ENCODE peak calls at places on chromosomes 13 and 19, in five cellular contexts. O is gastrocnemius medialis, J is testis, X is A549, I is mammary epithelial cell. F is an unnamed sample.

GRCh38 chr13:51865838-51866237 is 4.1 kb downstream of the CCDC70 start:
- DNase-seq in O (no peak), J (no peak), I (no peak), X (no peak), F (no peak)

GRCh38 chr19:38056646-38057045 is 149.6 kb downstream of the SIPA1L3 start:
- DNase-seq in J (no peak), X (no peak), O (no peak), I (no peak), F (no peak)

GRCh38 chr13:61414686-61415664 is 674 bp downstream of the PCDH20 start:
- DNase-seq in I (peak), X (no peak), O (no peak), J (peak), F (peak)

GRCh38 chr19:19406878-19407639 is 1.6 kb downstream of the GATAD2A start:
- DNase-seq in O (peak), J (peak), X (no peak), I (peak), F (peak)

GRCh38 chr19:18408053-18408476 is 10.6 kb upstream of the LRRC25 start:
- DNase-seq in J (no peak), X (no peak), I (no peak), O (no peak), F (no peak)

GRCh38 chr13:23658929-23659541 is 88.8 kb downstream of the TNFRSF19 start:
- DNase-seq in O (peak), I (no peak), X (no peak), J (peak), F (peak)

GRCh38 chr13:87274209-87274819 is 396.9 kb upstream of the SLITRK5 start:
- DNase-seq in J (peak), X (no peak), O (no peak), I (peak), F (no peak)

GRCh38 chr13:26300140-26300539 is 46.2 kb downstream of the CDK8 start:
- DNase-seq in O (no peak), I (peak), J (no peak), X (no peak), F (no peak)

GRCh38 chr19:42563352-42564210 is 31.1 kb downstream of the CEACAM8 start:
- DNase-seq in O (no peak), I (peak), J (peak), X (peak), F (peak)

GRCh38 chr13:30796833-30797601 is 61.7 kb downstream of the ALOX5AP start:
- DNase-seq in O (no peak), I (peak), X (no peak), J (no peak), F (no peak)

GRCh38 chr13:51534075-51534817 is 50.0 kb upstream of the WDFY2 start:
- DNase-seq in I (peak), X (no peak), J (no peak), O (peak), F (peak)

GRCh38 chr19:15450528-15450890 is 753 bp upstream of the WIZ start:
- DNase-seq in O (no peak), J (no peak), X (no peak), I (no peak), F (no peak)

GRCh38 chr19:15449620-15450527 is at the start of gene WIZ:
- DNase-seq in O (peak), I (peak), J (peak), X (peak), F (peak)

GRCh38 chr19:15447057-15447456 is 2.7 kb downstream of the WIZ start:
- DNase-seq in J (no peak), O (peak), I (no peak), X (no peak), F (no peak)

GRCh38 chr19:15448014-15448777 is 1.6 kb downstream of the WIZ start:
- DNase-seq in I (no peak), X (no peak), J (no peak), O (peak), F (no peak)

DNA sequence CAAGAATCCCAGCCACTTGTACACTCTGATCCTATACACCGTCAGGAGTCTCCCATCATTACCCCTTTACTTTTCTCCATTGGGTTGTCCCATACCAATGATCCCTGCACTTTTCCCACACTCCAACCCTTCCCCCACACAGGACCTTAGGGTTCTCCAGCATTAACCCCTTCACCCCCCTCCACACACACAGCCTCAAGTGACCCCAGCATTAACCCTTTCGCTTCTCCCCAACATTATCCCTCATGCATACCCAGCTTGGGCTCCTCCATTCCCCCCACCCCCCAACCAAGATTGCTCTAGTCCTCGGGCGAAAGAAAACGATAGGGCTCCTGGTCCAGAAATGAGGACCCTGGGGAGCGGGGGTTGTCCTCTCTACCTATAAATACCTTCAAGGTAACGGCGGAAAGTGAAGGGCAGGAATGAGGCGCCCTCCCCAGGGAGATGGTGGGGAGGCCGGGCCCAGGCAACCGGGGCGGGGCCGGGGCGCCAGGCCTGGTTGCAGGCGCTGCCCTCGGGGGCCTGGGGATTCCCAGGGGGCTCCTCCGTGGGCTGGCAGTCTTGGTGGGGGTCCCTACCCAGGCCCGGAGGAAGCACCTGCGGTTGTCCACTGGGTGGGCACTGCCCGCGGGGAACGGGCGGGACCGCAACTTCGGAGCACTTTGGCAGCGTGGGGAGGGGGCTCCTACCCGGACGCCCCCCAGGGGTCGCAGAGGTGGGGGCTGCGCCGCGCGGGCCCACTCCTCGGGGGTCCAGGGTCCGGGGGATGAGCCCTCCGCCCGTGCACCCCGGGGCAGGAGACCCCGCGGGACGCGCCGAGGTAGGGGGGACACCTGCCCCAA is 757 bp downstream of the WIZ start:
- DNase-seq in I (no peak), O (peak), J (no peak), X (peak), F (peak)
- H3K4me3 ChIP-seq in I (peak), O (peak), J (peak), X (peak), F (peak)

GRCh38 chr13:20230913-20231838 is 943 bp downstream of the GJB6 start:
- DNase-seq in O (no peak), X (no peak), I (no peak), J (no peak), F (no peak)
- H3K4me3 ChIP-seq in O (peak), X (peak), I (peak), J (peak), F (no peak)

GRCh38 chr13:42276683-42277082 is 4.7 kb downstream of the AKAP11 start:
- DNase-seq in O (no peak), X (no peak), I (no peak), J (no peak), F (no peak)
- H3K4me3 ChIP-seq in O (no peak), X (no peak), I (no peak), J (no peak), F (no peak)

DNA sequence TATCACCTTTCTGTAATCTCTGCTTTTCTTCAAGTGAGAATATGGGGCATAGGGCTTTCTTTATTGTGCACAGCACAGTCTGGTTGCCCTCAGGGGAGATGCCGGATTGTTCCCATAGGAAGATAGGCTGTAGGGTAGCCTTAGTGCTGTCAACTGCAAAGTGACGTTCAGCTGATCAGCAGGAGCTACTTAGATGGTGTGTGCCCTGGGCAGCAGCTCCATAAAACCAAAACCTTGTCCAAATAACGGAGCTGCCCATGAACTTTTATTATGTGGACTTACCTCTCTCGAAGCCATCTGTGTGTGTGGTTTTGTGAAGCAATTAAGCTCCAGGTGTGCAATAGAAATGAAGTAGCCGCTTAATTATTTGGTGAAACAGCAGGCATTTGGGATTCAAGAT is 120.0 kb upstream of the RNF113B start:
- DNase-seq in J (no peak), X (no peak), O (no peak), I (no peak), F (no peak)
- H3K4me3 ChIP-seq in J (no peak), X (no peak), O (no peak), I (no peak), F (no peak)

GRCh38 chr13:110266431-110266809 is 40.5 kb downstream of the COL4A1 start:
- DNase-seq in O (no peak), J (no peak), I (no peak), X (no peak), F (no peak)
- H3K4me3 ChIP-seq in O (peak), J (no peak), I (peak), X (no peak), F (no peak)

DNA sequence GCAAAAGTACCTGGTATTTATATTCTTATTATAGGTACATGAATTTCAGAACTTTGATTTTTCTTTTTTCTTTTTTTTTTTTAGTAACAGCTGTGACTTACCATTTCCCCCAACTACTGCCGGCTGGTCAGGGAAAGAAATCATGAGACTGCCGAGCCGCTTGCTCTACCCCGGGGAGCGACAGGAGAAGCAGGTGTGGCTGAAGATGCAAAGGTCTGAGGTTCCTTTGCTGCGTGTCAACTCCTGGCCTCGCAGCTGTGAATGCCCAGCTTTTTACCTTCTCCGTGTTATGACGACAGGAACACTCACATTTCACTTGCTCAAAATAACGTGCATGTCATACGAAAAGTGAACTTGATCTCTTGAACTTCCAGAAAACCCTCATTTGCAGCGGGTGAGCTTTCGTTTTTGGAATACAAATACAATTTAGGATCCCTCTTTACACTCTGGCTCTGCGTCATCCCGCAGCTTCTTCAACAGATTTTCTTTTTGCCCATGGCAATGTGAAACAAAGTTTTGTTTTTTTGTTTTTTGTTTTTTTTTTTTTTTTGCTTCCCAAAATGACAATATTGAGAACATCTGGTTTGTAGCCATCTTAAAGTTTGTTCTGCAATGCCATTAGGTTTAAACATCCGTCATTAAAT is 117.9 kb downstream of the EFNB2 start:
- DNase-seq in X (no peak), I (no peak), O (no peak), J (no peak), F (no peak)
- H3K4me3 ChIP-seq in X (no peak), I (no peak), O (peak), J (no peak), F (no peak)

GRCh38 chr13:94968040-94968756 is 255.9 kb upstream of the SOX21 start:
- DNase-seq in I (no peak), O (no peak), X (peak), J (no peak), F (no peak)
- H3K4me3 ChIP-seq in I (peak), O (peak), X (peak), J (peak), F (peak)

DNA sequence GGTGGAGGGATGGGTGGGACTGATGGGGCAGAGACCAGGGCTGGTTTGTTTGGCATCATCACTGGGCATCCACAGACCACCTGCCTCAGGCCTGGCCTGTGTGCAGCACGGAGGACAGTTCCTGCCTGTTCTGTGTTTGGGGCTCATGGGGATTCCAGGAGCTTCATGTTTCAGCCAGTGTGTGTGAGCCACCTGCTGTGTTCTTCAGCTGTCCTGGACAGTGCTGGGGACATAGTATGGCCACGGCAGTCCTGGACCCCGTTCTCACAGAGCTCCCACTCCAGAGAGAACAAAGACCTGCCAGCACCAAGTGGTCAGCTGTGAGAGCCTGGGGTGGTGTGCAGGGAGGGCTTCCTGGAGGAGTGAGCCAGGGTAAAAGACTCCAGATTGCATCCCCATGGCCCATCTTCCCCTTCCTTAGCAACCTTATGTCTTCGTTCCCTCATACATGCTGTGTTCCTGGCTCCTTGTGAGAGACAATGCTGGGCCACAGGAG is 2.0 kb upstream of the CCDC97 start:
- DNase-seq in J (no peak), I (no peak), X (no peak), O (no peak), F (no peak)
- H3K4me3 ChIP-seq in J (no peak), I (no peak), X (no peak), O (no peak), F (no peak)

DNA sequence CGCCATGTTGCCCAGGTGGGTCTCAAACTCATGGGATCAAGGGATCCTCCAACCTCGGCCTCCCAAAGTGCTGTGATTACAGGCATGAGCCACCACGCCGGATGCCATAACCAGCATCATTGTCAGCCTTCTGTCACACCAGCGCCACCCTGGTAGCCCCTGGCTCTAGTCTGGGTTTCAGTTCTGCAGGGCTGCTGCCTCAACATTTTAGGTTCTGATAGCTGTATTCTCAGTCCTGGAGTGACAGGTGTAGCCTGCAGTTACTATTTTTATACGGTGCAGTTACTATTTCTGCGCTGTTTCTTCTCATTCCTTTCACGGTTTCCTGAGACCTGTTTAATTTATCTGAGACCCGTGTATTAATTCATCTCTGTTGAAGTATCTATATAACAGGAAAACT is 57.1 kb downstream of the TRPM4 start:
- DNase-seq in I (no peak), O (no peak), X (no peak), J (no peak), F (no peak)
- H3K4me3 ChIP-seq in I (no peak), O (no peak), X (no peak), J (no peak), F (no peak)